ENCODE peak calls at places on chromosomes 5 and 9, in four cellular contexts. C, U, B and A are unnamed samples.

GRCh38 chr9:98538203-98538602 is 170.5 kb downstream of the GABBR2 start:
- DNase-seq in C (no peak), U (no peak), B (no peak), A (no peak)

GRCh38 chr9:121816845-121817450 is 165.5 kb downstream of the DAB2IP start:
- DNase-seq in C (peak; percentile 23), U (no peak), B (no peak), A (no peak)

GRCh38 chr9:97761879-97762278 is 64.7 kb upstream of the XPA start:
- DNase-seq in C (no peak), U (no peak), B (no peak), A (no peak)

GRCh38 chr9:138102246-138103051 is 224.9 kb downstream of the CACNA1B start:
- DNase-seq in C (peak; percentile 62), U (no peak), B (peak; percentile 57), A (peak; percentile 4)

GRCh38 chr5:31086839-31087415 is 106.6 kb upstream of the CDH6 start:
- DNase-seq in C (no peak), U (no peak), B (no peak), A (no peak)

GRCh38 chr5:159273923-159274322 is 10.8 kb downstream of the UBLCP1 start:
- DNase-seq in C (no peak), U (no peak), B (no peak), A (no peak)

GRCh38 chr5:133664422-133664821 is 52.1 kb upstream of the FSTL4 start:
- DNase-seq in C (peak; percentile 55), U (no peak), B (no peak), A (no peak)

GRCh38 chr5:159880676-159881075 is 35.6 kb upstream of the ADRA1B start:
- DNase-seq in C (no peak), U (no peak), B (no peak), A (no peak)

GRCh38 chr5:124580925-124581821 is 165.3 kb downstream of the ZNF608 start:
- DNase-seq in C (no peak), U (no peak), B (no peak), A (no peak)

GRCh38 chr9:3330792-3331420 is 194.9 kb downstream of the RFX3 start:
- DNase-seq in C (no peak), U (no peak), B (no peak), A (no peak)

GRCh38 chr9:127828262-127829031 is 25.8 kb downstream of the FPGS start:
- DNase-seq in C (peak; percentile 95), U (peak; percentile 83), B (peak; percentile 95), A (peak; percentile 92)

GRCh38 chr5:82422751-82423181 is 144.6 kb upstream of the RPS23 start:
- DNase-seq in C (no peak), U (peak; percentile 47), B (peak; percentile 69), A (no peak)

GRCh38 chr5:16169550-16169949 is 10.0 kb downstream of the MARCHF11 start:
- DNase-seq in C (no peak), U (no peak), B (no peak), A (no peak)

GRCh38 chr9:129584136-129584535 is 36.8 kb downstream of the C9orf50 start:
- DNase-seq in C (no peak), U (peak; percentile 76), B (peak; percentile 85), A (peak; percentile 77)

GRCh38 chr5:36066540-36067210 is at the start of gene UGT3A2:
- DNase-seq in C (no peak), U (no peak), B (no peak), A (no peak)

GRCh38 chr5:54689411-54690251 is 172.1 kb downstream of the SNX18 start:
- DNase-seq in C (no peak), U (no peak), B (no peak), A (no peak)

GRCh38 chr5:62779010-62779422 is 200.4 kb downstream of the LRRC70 start:
- DNase-seq in C (no peak), U (no peak), B (no peak), A (peak; percentile 20)

GRCh38 chr5:9971301-9971700 is 278.4 kb downstream of the ATPSCKMT start:
- DNase-seq in C (no peak), U (no peak), B (no peak), A (no peak)

GRCh38 chr9:128276574-128277270 is 646 bp downstream of the SWI5 start:
- DNase-seq in C (peak; percentile 79), U (peak; percentile 50), B (peak; percentile 80), A (peak; percentile 48)

GRCh38 chr5:53322257-53322656 is 158.2 kb upstream of the FST start:
- DNase-seq in C (no peak), U (no peak), B (no peak), A (no peak)

GRCh38 chr9:89940625-89941024 is 335.8 kb downstream of the GADD45G start:
- DNase-seq in C (no peak), U (no peak), B (no peak), A (peak; percentile 84)

GRCh38 chr5:52657231-52657645 is 130.5 kb upstream of the ITGA1 start:
- DNase-seq in C (no peak), U (no peak), B (no peak), A (no peak)

GRCh38 chr5:135186662-135187522 is 152.9 kb upstream of the PITX1 start:
- DNase-seq in C (no peak), U (no peak), B (no peak), A (no peak)

GRCh38 chr5:119411935-119412623 is 40.2 kb upstream of the HSD17B4 start:
- DNase-seq in C (peak; percentile 78), U (peak; percentile 59), B (peak; percentile 69), A (peak; percentile 55)

GRCh38 chr9:89612566-89613278 is 7.9 kb downstream of the GADD45G start:
- DNase-seq in C (no peak), U (no peak), B (no peak), A (no peak)

GRCh38 chr9:21778300-21778699 is 24.1 kb upstream of the MTAP start:
- DNase-seq in C (no peak), U (no peak), B (no peak), A (no peak)

GRCh38 chr5:57111993-57112392 is 61.9 kb upstream of the GPBP1 start:
- DNase-seq in C (no peak), U (no peak), B (no peak), A (no peak)

GRCh38 chr5:103327451-103327850 is 68.9 kb downstream of the MACIR start:
- DNase-seq in C (no peak), U (no peak), B (no peak), A (no peak)

GRCh38 chr9:114117996-114118830 is 19.1 kb upstream of the KIF12 start:
- DNase-seq in C (peak; percentile 33), U (peak; percentile 53), B (no peak), A (no peak)
- H3K27me3 ChIP-seq in C (no peaks in the 10 kb centered on the region), U (peaks cover 5% of the 10 kb centered on the region), B (peaks cover 7% of the 10 kb centered on the region), A (peaks cover 18% of the 10 kb centered on the region)

GRCh38 chr5:174300941-174301761 is 255.6 kb downstream of the NSG2 start:
- DNase-seq in C (no peak), U (no peak), B (no peak), A (no peak)

GRCh38 chr5:174305241-174305681 is 259.8 kb downstream of the NSG2 start:
- DNase-seq in C (no peak), U (no peak), B (no peak), A (no peak)

GRCh38 chr5:174301848-174302625 is 256.5 kb downstream of the NSG2 start:
- DNase-seq in C (no peak), U (no peak), B (no peak), A (no peak)

GRCh38 chr5:174303437-174304045 is 258.0 kb downstream of the NSG2 start:
- DNase-seq in C (no peak), U (no peak), B (no peak), A (no peak)

GRCh38 chr5:174303035-174303434 is 257.5 kb downstream of the NSG2 start:
- DNase-seq in C (no peak), U (no peak), B (no peak), A (no peak)
- H3K4me3 ChIP-seq in C (no peak overlapping the region), U (no peak overlapping the region), B (no peak overlapping the region), A (no peak overlapping the region)

DNA sequence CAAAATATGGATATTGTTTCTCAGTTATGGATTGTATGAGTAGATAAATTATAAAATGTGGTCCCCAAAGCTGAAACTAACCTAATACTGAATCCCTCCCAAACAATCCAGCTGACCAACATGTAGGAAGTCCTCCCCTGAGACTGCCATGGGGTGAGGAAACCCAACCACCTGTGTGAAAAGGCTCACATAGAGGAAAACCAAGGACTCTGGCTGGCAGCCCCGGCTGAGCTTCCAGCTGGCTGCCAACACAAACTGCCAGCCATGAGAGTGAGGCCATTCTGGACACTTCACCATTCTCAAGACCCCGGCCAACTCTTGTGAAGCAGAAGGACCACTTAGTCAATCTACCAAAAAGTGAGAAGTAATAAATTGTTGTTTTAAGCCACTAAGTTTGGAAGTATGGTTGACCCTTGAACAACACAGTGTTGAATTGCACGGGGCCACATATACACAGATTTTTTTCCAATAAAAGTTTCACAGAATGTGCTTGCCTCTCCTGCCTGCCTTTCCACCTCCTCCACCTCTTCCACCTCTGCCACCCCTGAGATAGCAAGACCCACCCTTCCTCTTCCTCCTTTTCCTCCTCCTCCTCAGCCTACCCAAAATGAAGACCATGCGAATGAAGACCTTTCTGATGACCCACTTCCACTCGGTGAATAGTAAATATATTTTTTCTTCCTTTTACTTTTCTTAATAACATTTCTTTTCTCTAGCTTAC is 15.3 kb upstream of the NRG2 start:
- DNase-seq in C (no peak), U (no peak), B (no peak), A (no peak)
- H3K27me3 ChIP-seq in C (peaks cover 2% of the 10 kb centered on the region), U (peaks cover 49% of the 10 kb centered on the region), B (peaks cover 5% of the 10 kb centered on the region), A (no peaks in the 10 kb centered on the region)

DNA sequence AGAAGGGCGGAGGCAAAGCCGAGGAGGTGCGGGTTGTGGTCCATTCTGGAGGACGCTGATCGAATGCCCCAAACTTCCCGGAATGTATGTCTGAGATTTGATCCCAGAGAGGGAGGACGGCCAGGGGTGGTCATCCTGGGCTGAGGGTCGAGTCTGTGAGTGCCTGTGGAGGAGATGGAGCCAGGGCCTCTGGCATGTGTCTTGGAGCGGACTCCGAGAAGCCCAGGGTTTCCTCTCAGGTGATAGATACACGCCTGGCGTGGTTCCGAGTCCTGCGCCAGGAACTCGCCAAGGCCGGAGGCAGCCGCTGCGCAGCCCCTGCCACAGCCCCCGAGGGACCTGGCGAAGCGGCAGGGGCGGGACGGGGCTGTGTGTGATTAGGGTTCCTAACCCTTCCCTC is 363 bp downstream of the ZNF454 start:
- DNase-seq in C (peak; percentile 75), U (no peak), B (peak; percentile 69), A (no peak)
- H3K4me3 ChIP-seq in C (peak overlapping the region; percentile 51), U (peak overlapping the region; percentile 55), B (peak overlapping the region; percentile 69), A (no peak overlapping the region)